ENCODE peak calls at places on chromosomes 2 and 18, in four cellular contexts. X is aorta, L is PC-9, B is suprapubic skin. C is an unnamed sample.

GRCh38 chr2:12479042-12479601 is 237.6 kb upstream of the TRIB2 start:
- DNase-seq in B (no peak), L (no peak), X (no peak), C (no peak)

GRCh38 chr2:63845866-63846265 is 4.2 kb downstream of the UGP2 start:
- DNase-seq in X (no peak), B (no peak), L (no peak), C (no peak)

GRCh38 chr2:234864518-234864917 is 87.3 kb upstream of the SH3BP4 start:
- DNase-seq in B (no peak), X (no peak), L (no peak), C (no peak)

GRCh38 chr18:69400976-69401474 is 337 bp downstream of the DOK6 start:
- DNase-seq in X (peak; percentile 49), B (no peak), L (no peak), C (no peak)

GRCh38 chr2:147588191-147588590 is 256.6 kb upstream of the ACVR2A start:
- DNase-seq in B (no peak), X (no peak), L (no peak), C (no peak)

GRCh38 chr2:31414601-31415241 is at the start of gene XDH:
- DNase-seq in B (no peak), L (peak; percentile 99), X (no peak), C (no peak)

GRCh38 chr18:42635378-42636048 is 480.0 kb downstream of the RIT2 start:
- DNase-seq in B (no peak), X (no peak), L (no peak), C (no peak)

GRCh38 chr18:43507842-43508481 is 230.7 kb upstream of the SYT4 start:
- DNase-seq in L (no peak), X (no peak), B (no peak), C (no peak)

GRCh38 chr2:86649119-86649947 is 25.7 kb upstream of the RNF103 start:
- DNase-seq in B (no peak), X (no peak), L (no peak), C (no peak)

GRCh38 chr18:12307251-12307736 is 747 bp upstream of the TUBB6 start:
- DNase-seq in X (peak; percentile 79), B (peak; percentile 87), L (no peak), C (no peak)

GRCh38 chr18:48835745-48836191 is 115.0 kb downstream of the SMAD7 start:
- DNase-seq in B (no peak), L (no peak), X (peak; percentile 30), C (no peak)

GRCh38 chr2:78992451-78992806 is 33.1 kb upstream of the REG3G start:
- DNase-seq in X (no peak), B (no peak), L (no peak), C (no peak)

GRCh38 chr2:3647246-3647645 is 10.8 kb upstream of the ALLC start:
- DNase-seq in X (no peak), B (no peak), L (no peak), C (no peak)

GRCh38 chr2:8342407-8342806 is 339.4 kb upstream of the ID2 start:
- DNase-seq in L (no peak), X (no peak), B (no peak), C (no peak)

GRCh38 chr2:1561793-1562521 is 148.7 kb downstream of the TPO start:
- DNase-seq in B (no peak), L (no peak), X (no peak), C (no peak)

GRCh38 chr2:163046615-163047014 is 208.0 kb upstream of the KCNH7 start:
- DNase-seq in B (no peak), L (no peak), X (no peak), C (no peak)

GRCh38 chr2:102063948-102064678 is 72.4 kb downstream of the IL1R2 start:
- DNase-seq in L (peak; percentile 83), B (peak; percentile 94), X (peak; percentile 95), C (no peak)

GRCh38 chr2:10097352-10098148 is 17.3 kb upstream of the CYS1 start:
- DNase-seq in L (peak; percentile 61), X (peak; percentile 75), B (no peak), C (no peak)

GRCh38 chr2:179355881-179356280 is 91.2 kb upstream of the SESTD1 start:
- DNase-seq in L (no peak), B (no peak), X (no peak), C (no peak)

GRCh38 chr2:203688798-203689197 is 17.6 kb upstream of the CD28 start:
- DNase-seq in X (peak; percentile 67), B (no peak), L (no peak), C (no peak)
- H3K4me1 ChIP-seq in X (peaks cover 9% of the 10 kb centered on the region), B (peaks cover 54% of the 10 kb centered on the region), L (peaks cover 18% of the 10 kb centered on the region), C (no peaks in the 10 kb centered on the region)

GRCh38 chr2:173402405-173402974 is 47.8 kb downstream of the CDCA7 start:
- DNase-seq in L (peak; percentile 79), X (peak; percentile 84), B (peak; percentile 89), C (peak; percentile 40)
- H3K4me3 ChIP-seq in L (peak overlapping the region; percentile 38), X (no peak overlapping the region), B (peak overlapping the region; percentile 19), C (no peak overlapping the region)

GRCh38 chr2:119341684-119342083 is 24.9 kb downstream of the C2orf76 start:
- DNase-seq in L (no peak), X (no peak), B (no peak), C (no peak)
- H3K9me3 ChIP-seq in L (no peaks in the 10 kb centered on the region), X (no peaks in the 10 kb centered on the region), B (no peaks in the 10 kb centered on the region), C (no peaks in the 10 kb centered on the region)

GRCh38 chr2:48199076-48199475 is 292.8 kb upstream of the FBXO11 start:
- DNase-seq in X (no peak), B (no peak), L (no peak), C (no peak)
- H3K4me1 ChIP-seq in X (no peaks in the 10 kb centered on the region), B (peaks cover 4% of the 10 kb centered on the region), L (no peaks in the 10 kb centered on the region), C (no peaks in the 10 kb centered on the region)

GRCh38 chr2:74384051-74384450 is 3.9 kb upstream of the DCTN1 start:
- DNase-seq in B (no peak), X (no peak), L (no peak), C (no peak)
- H3K4me3 ChIP-seq in B (no peak overlapping the region), X (no peak overlapping the region), L (no peak overlapping the region), C (no peak overlapping the region)

DNA sequence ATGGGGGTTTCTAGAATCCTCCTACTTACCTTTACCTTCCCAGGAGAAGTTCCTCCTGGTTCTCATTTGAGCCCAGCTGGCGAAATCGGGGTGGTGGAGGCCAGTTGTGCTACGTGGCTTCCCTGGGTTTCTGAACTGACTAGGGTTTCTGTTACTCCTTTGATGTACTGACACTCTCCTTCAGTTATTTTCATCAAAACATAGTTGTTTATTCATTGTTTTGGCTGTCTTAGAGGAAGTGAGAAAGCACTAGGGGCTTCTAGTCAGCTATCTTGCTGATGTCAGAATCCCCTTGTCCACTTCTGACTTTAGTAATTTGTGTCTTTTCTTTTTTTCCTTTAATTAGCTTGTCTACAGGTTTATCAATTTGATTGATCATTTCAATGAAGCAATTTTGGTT is 332.2 kb upstream of the TANK start:
- DNase-seq in X (no peak), L (no peak), B (no peak), C (no peak)
- H3K9me3 ChIP-seq in X (peaks cover 11% of the 10 kb centered on the region), L (peaks cover 4% of the 10 kb centered on the region), B (peaks cover 7% of the 10 kb centered on the region), C (peaks cover 6% of the 10 kb centered on the region)

DNA sequence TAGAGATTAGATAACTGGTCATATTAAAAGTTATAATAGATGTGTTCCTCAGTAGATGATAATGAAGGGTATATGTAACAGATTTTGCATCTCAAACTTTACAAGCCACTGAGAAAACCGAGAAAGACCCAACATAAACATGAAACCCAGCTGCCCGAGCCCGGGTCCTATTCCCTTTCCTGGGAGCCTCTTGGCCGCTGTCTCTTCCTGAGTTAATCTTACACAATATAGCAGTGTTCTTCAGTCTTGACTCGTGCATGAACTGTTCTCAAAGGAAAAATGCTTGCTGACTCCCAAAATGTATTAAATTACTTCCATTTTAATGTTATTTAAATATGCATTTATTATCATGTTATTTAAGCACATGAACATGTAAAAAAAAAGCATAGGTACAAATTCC is 94.5 kb downstream of the COPS8 start:
- DNase-seq in B (no peak), X (no peak), L (no peak), C (no peak)
- H3K4me1 ChIP-seq in B (no peaks in the 10 kb centered on the region), X (no peaks in the 10 kb centered on the region), L (peaks cover 51% of the 10 kb centered on the region), C (no peaks in the 10 kb centered on the region)

GRCh38 chr2:109171444-109172334 is 42.7 kb downstream of the SH3RF3 start:
- DNase-seq in X (peak; percentile 87), L (no peak), B (no peak), C (no peak)
- H3K4me3 ChIP-seq in X (no peak overlapping the region), L (no peak overlapping the region), B (no peak overlapping the region), C (no peak overlapping the region)

GRCh38 chr2:171318463-171318934 is 115.3 kb downstream of the METTL8 start:
- DNase-seq in L (no peak), X (peak; percentile 59), B (no peak), C (no peak)

GRCh38 chr2:171320731-171321130 is 113.1 kb downstream of the METTL8 start:
- DNase-seq in L (no peak), X (no peak), B (no peak), C (no peak)

GRCh38 chr2:171319164-171319810 is 114.5 kb downstream of the METTL8 start:
- DNase-seq in X (no peak), L (no peak), B (no peak), C (peak; percentile 36)

GRCh38 chr2:171317492-171318125 is 116.2 kb downstream of the METTL8 start:
- DNase-seq in L (no peak), B (no peak), X (no peak), C (no peak)

GRCh38 chr2:171320208-171320621 is 113.6 kb downstream of the METTL8 start:
- DNase-seq in X (no peak), L (no peak), B (no peak), C (no peak)
- H3K9me3 ChIP-seq in X (no peaks in the 10 kb centered on the region), L (no peaks in the 10 kb centered on the region), B (no peaks in the 10 kb centered on the region), C (no peaks in the 10 kb centered on the region)

GRCh38 chr2:172246649-172247048 is 143.9 kb upstream of the DLX2 start:
- DNase-seq in L (peak; percentile 46), B (no peak), X (no peak), C (no peak)

GRCh38 chr2:172247203-172247602 is 144.5 kb upstream of the DLX2 start:
- DNase-seq in L (peak; percentile 90), B (no peak), X (no peak), C (no peak)

GRCh38 chr2:172249336-172249735 is 146.6 kb upstream of the DLX2 start:
- DNase-seq in L (peak; percentile 68), B (no peak), X (no peak), C (no peak)

GRCh38 chr2:172249986-172250385 is 147.3 kb upstream of the DLX2 start:
- DNase-seq in L (peak; percentile 64), X (no peak), B (no peak), C (no peak)

DNA sequence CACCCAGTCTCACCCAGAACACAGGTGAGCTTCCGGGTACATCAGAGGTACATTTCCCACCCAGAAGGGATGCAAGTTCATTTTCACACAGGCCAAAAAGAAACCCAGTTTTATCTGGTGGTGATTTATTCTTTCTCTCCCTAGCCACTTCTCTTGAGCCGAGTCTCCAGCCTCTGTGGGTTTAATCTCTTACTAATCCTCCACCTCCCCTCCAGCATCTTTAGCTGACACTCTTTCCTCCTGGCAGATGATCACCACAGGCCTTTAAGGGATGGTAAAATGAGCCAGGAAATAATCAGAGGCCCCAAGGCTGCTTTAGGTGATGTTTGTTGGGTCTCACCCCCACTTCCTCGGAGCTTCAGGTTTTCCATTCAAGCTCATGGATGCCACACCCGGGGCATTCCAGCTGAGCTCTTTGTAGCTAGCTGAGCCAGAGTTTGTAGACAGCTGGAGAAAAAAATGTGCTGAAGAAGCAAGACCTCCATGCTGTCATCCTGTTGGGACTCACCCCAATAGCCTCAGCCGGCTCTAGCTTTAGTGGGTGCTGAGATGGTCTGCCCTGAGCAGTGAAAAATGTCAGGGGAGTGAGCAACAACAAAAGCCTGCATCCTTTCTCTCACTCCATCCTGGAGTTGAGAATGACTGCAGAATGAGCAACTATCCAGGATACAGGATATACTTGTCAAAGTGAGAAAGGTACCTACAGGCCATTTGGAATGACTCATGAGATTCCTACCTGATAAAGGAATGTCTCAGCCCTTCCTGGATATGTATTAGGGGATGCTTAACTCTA is 145.9 kb upstream of the DLX2 start:
- DNase-seq in B (no peak), X (no peak), L (peak; percentile 99), C (no peak)
- H3K4me1 ChIP-seq in B (peaks cover 9% of the 10 kb centered on the region), X (no peaks in the 10 kb centered on the region), L (peaks cover 79% of the 10 kb centered on the region), C (no peaks in the 10 kb centered on the region)

C was measured in effector memory CD4-positive, alpha-beta T cell.